ENCODE peak calls at places on chromosomes 1 and 21, in ten cellular contexts. One of them, this sample, is unnamed.

GRCh38 chr1:111909010-111909409 is 80.5 kb downstream of the KCND3 start:
- DNase-seq in OCI-LY7: no peak
- DNase-seq in dorsolateral prefrontal cortex: no peak
- DNase-seq in HAP-1: no peak
- DNase-seq in AG04449: no peak
- DNase-seq in mesendoderm: peak; percentile 91
- DNase-seq in suprapubic skin: no peak
- DNase-seq in GM23248: no peak
- DNase-seq in sigmoid colon: peak; percentile 13
- DNase-seq in A549: no peak
- DNase-seq in this sample: no peak

GRCh38 chr1:40300651-40301050 is 16.4 kb downstream of the COL9A2 start:
- DNase-seq in sigmoid colon: no peak
- DNase-seq in GM23248: no peak
- DNase-seq in HAP-1: no peak
- DNase-seq in A549: no peak
- DNase-seq in OCI-LY7: no peak
- DNase-seq in AG04449: no peak
- DNase-seq in mesendoderm: no peak
- DNase-seq in suprapubic skin: no peak
- DNase-seq in dorsolateral prefrontal cortex: no peak
- DNase-seq in this sample: no peak

GRCh38 chr21:38800924-38801744 is 4.6 kb upstream of the ETS2 start:
- DNase-seq in OCI-LY7: no peak
- DNase-seq in GM23248: no peak
- DNase-seq in AG04449: no peak
- DNase-seq in sigmoid colon: no peak
- DNase-seq in dorsolateral prefrontal cortex: no peak
- DNase-seq in A549: peak; percentile 76
- DNase-seq in suprapubic skin: no peak
- DNase-seq in mesendoderm: no peak
- DNase-seq in HAP-1: no peak
- DNase-seq in this sample: no peak

GRCh38 chr1:32353886-32354570 is 8.3 kb downstream of the FAM229A start:
- DNase-seq in sigmoid colon: peak; percentile 84
- DNase-seq in OCI-LY7: no peak
- DNase-seq in GM23248: peak; percentile 79
- DNase-seq in suprapubic skin: no peak
- DNase-seq in mesendoderm: peak; percentile 26
- DNase-seq in A549: no peak
- DNase-seq in dorsolateral prefrontal cortex: no peak
- DNase-seq in HAP-1: no peak
- DNase-seq in AG04449: peak; percentile 14
- DNase-seq in this sample: peak; percentile 88

GRCh38 chr1:236016782-236017400 is 48.0 kb downstream of the NID1 start:
- DNase-seq in HAP-1: no peak
- DNase-seq in dorsolateral prefrontal cortex: no peak
- DNase-seq in suprapubic skin: no peak
- DNase-seq in AG04449: no peak
- DNase-seq in GM23248: peak; percentile 67
- DNase-seq in OCI-LY7: no peak
- DNase-seq in A549: peak; percentile 14
- DNase-seq in mesendoderm: no peak
- DNase-seq in sigmoid colon: peak; percentile 50
- DNase-seq in this sample: no peak

GRCh38 chr1:86500731-86501130 is 32.0 kb downstream of the CLCA1 start:
- DNase-seq in OCI-LY7: no peak
- DNase-seq in HAP-1: no peak
- DNase-seq in mesendoderm: no peak
- DNase-seq in sigmoid colon: no peak
- DNase-seq in GM23248: peak; percentile 26
- DNase-seq in A549: no peak
- DNase-seq in AG04449: no peak
- DNase-seq in suprapubic skin: no peak
- DNase-seq in dorsolateral prefrontal cortex: no peak
- DNase-seq in this sample: no peak

GRCh38 chr1:11207898-11208611 is 18.9 kb downstream of the ANGPTL7 start:
- DNase-seq in dorsolateral prefrontal cortex: no peak
- DNase-seq in sigmoid colon: peak; percentile 82
- DNase-seq in A549: no peak
- DNase-seq in HAP-1: no peak
- DNase-seq in AG04449: no peak
- DNase-seq in GM23248: peak; percentile 16
- DNase-seq in OCI-LY7: no peak
- DNase-seq in mesendoderm: no peak
- DNase-seq in suprapubic skin: no peak
- DNase-seq in this sample: no peak

GRCh38 chr1:159867322-159868064 is 5.0 kb upstream of the VSIG8 start:
- DNase-seq in dorsolateral prefrontal cortex: no peak
- DNase-seq in A549: no peak
- DNase-seq in GM23248: peak; percentile 22
- DNase-seq in suprapubic skin: no peak
- DNase-seq in sigmoid colon: no peak
- DNase-seq in HAP-1: no peak
- DNase-seq in OCI-LY7: no peak
- DNase-seq in AG04449: no peak
- DNase-seq in mesendoderm: peak; percentile 59
- DNase-seq in this sample: peak; percentile 88

GRCh38 chr1:22176258-22176657 is 33.4 kb upstream of the WNT4 start:
- DNase-seq in suprapubic skin: no peak
- DNase-seq in AG04449: no peak
- DNase-seq in HAP-1: no peak
- DNase-seq in OCI-LY7: peak; percentile 7
- DNase-seq in GM23248: no peak
- DNase-seq in A549: no peak
- DNase-seq in mesendoderm: no peak
- DNase-seq in dorsolateral prefrontal cortex: no peak
- DNase-seq in sigmoid colon: no peak
- DNase-seq in this sample: no peak

GRCh38 chr1:98045211-98046030 is 124.6 kb upstream of the DPYD start:
- DNase-seq in sigmoid colon: no peak
- DNase-seq in AG04449: no peak
- DNase-seq in dorsolateral prefrontal cortex: no peak
- DNase-seq in OCI-LY7: no peak
- DNase-seq in GM23248: peak; percentile 81
- DNase-seq in mesendoderm: peak; percentile 51
- DNase-seq in suprapubic skin: peak; percentile 40
- DNase-seq in HAP-1: no peak
- DNase-seq in A549: peak; percentile 81
- DNase-seq in this sample: peak; percentile 53

GRCh38 chr1:46725736-46726108 is 6.8 kb upstream of the EFCAB14 start:
- DNase-seq in OCI-LY7: no peak
- DNase-seq in AG04449: no peak
- DNase-seq in sigmoid colon: no peak
- DNase-seq in dorsolateral prefrontal cortex: no peak
- DNase-seq in A549: no peak
- DNase-seq in mesendoderm: no peak
- DNase-seq in suprapubic skin: no peak
- DNase-seq in HAP-1: no peak
- DNase-seq in GM23248: no peak
- DNase-seq in this sample: no peak

GRCh38 chr1:186738896-186739295 is 58.7 kb upstream of the PTGS2 start:
- DNase-seq in HAP-1: no peak
- DNase-seq in dorsolateral prefrontal cortex: no peak
- DNase-seq in A549: no peak
- DNase-seq in GM23248: no peak
- DNase-seq in suprapubic skin: no peak
- DNase-seq in sigmoid colon: no peak
- DNase-seq in mesendoderm: no peak
- DNase-seq in AG04449: no peak
- DNase-seq in OCI-LY7: no peak
- DNase-seq in this sample: no peak

GRCh38 chr1:101236546-101237228 is at the start of gene S1PR1:
- DNase-seq in GM23248: peak; percentile 81
- DNase-seq in HAP-1: peak; percentile 73
- DNase-seq in AG04449: no peak
- DNase-seq in dorsolateral prefrontal cortex: no peak
- DNase-seq in mesendoderm: peak; percentile 70
- DNase-seq in A549: no peak
- DNase-seq in suprapubic skin: peak; percentile 80
- DNase-seq in sigmoid colon: peak; percentile 81
- DNase-seq in OCI-LY7: no peak
- DNase-seq in this sample: peak; percentile 93

GRCh38 chr1:204702552-204703270 is 17.2 kb upstream of the LRRN2 start:
- DNase-seq in OCI-LY7: no peak
- DNase-seq in GM23248: no peak
- DNase-seq in suprapubic skin: no peak
- DNase-seq in dorsolateral prefrontal cortex: peak; percentile 61
- DNase-seq in mesendoderm: no peak
- DNase-seq in A549: no peak
- DNase-seq in AG04449: no peak
- DNase-seq in HAP-1: no peak
- DNase-seq in sigmoid colon: no peak
- DNase-seq in this sample: no peak

GRCh38 chr1:11568687-11569086 is 85.5 kb downstream of the FBXO2 start:
- DNase-seq in suprapubic skin: no peak
- DNase-seq in HAP-1: no peak
- DNase-seq in GM23248: no peak
- DNase-seq in sigmoid colon: no peak
- DNase-seq in mesendoderm: no peak
- DNase-seq in dorsolateral prefrontal cortex: no peak
- DNase-seq in AG04449: no peak
- DNase-seq in OCI-LY7: no peak
- DNase-seq in A549: no peak
- DNase-seq in this sample: no peak

GRCh38 chr1:84877592-84877991 is 15.4 kb downstream of the LPAR3 start:
- DNase-seq in suprapubic skin: no peak
- DNase-seq in dorsolateral prefrontal cortex: no peak
- DNase-seq in HAP-1: no peak
- DNase-seq in OCI-LY7: no peak
- DNase-seq in mesendoderm: no peak
- DNase-seq in AG04449: peak; percentile 33
- DNase-seq in sigmoid colon: no peak
- DNase-seq in A549: no peak
- DNase-seq in GM23248: peak; percentile 57
- DNase-seq in this sample: no peak
- H3K4me3 ChIP-seq in suprapubic skin: no peak overlapping the region
- H3K4me3 ChIP-seq in dorsolateral prefrontal cortex: no peak overlapping the region
- H3K4me3 ChIP-seq in HAP-1: no peak overlapping the region
- H3K4me3 ChIP-seq in OCI-LY7: no peak overlapping the region
- H3K4me3 ChIP-seq in mesendoderm: no peak overlapping the region
- H3K4me3 ChIP-seq in AG04449: no peak overlapping the region
- H3K4me3 ChIP-seq in sigmoid colon: no peak overlapping the region
- H3K4me3 ChIP-seq in A549: no peak overlapping the region
- H3K4me3 ChIP-seq in GM23248: no peak overlapping the region
- H3K4me3 ChIP-seq in this sample: no peak overlapping the region

DNA sequence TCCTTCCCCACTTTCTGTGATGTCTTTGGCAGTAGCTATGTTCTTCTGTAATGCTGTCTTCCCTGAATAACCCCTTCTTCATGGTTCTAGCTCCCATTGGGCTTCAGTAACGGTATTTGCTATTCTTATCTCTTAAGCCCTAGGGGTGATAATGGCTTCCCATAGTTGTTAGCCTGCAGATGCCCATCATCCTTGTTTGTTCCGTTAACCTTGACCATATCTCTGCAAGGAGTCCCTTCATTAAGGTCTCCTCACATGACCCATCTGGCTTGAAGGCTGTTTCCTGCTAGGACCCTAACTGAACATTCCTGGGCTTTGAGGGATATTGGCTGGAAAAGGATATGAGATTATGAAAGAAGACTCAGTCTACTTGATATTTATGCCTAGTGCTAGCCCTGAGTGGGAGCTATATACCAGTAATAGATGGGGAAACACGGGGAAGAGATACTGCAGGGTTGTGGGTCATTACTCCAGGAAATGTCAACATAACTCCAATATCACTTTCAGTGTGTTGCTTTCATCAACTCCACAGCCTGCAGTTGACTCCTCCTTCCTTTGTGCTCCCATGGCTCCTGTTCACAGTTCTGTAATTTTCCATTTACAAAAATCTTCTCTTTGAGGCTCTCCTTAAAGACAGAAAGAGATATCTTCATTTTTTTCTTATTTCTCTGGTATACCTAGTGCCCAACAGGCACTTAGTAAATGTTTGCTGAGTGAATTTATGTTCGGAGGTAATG is 2.5 kb downstream of the MR1 start:
- DNase-seq in suprapubic skin: no peak
- DNase-seq in dorsolateral prefrontal cortex: no peak
- DNase-seq in AG04449: no peak
- DNase-seq in GM23248: no peak
- DNase-seq in OCI-LY7: no peak
- DNase-seq in HAP-1: no peak
- DNase-seq in sigmoid colon: no peak
- DNase-seq in mesendoderm: peak; percentile 83
- DNase-seq in A549: no peak
- DNase-seq in this sample: no peak
- H3K4me3 ChIP-seq in suprapubic skin: no peak overlapping the region
- H3K4me3 ChIP-seq in dorsolateral prefrontal cortex: no peak overlapping the region
- H3K4me3 ChIP-seq in AG04449: no peak overlapping the region
- H3K4me3 ChIP-seq in GM23248: no peak overlapping the region
- H3K4me3 ChIP-seq in OCI-LY7: no peak overlapping the region
- H3K4me3 ChIP-seq in HAP-1: no peak overlapping the region
- H3K4me3 ChIP-seq in sigmoid colon: no peak overlapping the region
- H3K4me3 ChIP-seq in mesendoderm: no peak overlapping the region
- H3K4me3 ChIP-seq in A549: no peak overlapping the region
- H3K4me3 ChIP-seq in this sample: no peak overlapping the region

DNA sequence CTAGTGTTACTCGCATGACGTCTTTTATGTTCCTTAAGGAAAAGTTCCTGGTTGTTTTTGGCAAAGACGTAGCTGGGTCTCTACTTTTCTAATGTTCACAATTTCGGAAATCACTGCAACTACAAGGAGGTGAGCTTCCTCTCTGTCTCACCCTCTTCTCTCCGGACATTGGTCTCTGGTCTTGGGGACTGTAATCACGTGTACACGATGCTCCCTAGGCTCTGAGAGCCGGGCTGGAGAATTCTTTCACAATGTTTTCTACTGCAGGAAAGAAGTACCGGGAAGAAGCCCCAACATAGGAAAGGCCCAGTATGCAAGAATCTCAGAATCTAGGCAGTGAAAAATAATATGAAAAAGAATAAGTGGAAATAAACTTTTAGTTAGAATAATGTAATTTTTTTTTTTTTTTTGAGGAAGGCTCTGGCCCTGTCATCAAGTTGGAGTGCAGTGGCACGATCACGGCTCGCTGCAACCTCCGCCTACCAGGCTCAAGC is 13.5 kb upstream of the HJV start:
- DNase-seq in mesendoderm: peak; percentile 71
- DNase-seq in dorsolateral prefrontal cortex: no peak
- DNase-seq in AG04449: no peak
- DNase-seq in suprapubic skin: no peak
- DNase-seq in OCI-LY7: peak; percentile 46
- DNase-seq in GM23248: peak; percentile 59
- DNase-seq in sigmoid colon: no peak
- DNase-seq in A549: peak; percentile 80
- DNase-seq in HAP-1: peak; percentile 28
- DNase-seq in this sample: no peak
- H3K4me3 ChIP-seq in mesendoderm: no peak overlapping the region
- H3K4me3 ChIP-seq in dorsolateral prefrontal cortex: peak overlapping the region; percentile 84
- H3K4me3 ChIP-seq in AG04449: peak overlapping the region; percentile 41
- H3K4me3 ChIP-seq in suprapubic skin: peak overlapping the region; percentile 67
- H3K4me3 ChIP-seq in OCI-LY7: peak overlapping the region; percentile 58
- H3K4me3 ChIP-seq in GM23248: peak overlapping the region; percentile 58
- H3K4me3 ChIP-seq in sigmoid colon: no peak overlapping the region
- H3K4me3 ChIP-seq in A549: peak overlapping the region; percentile 30
- H3K4me3 ChIP-seq in HAP-1: peak overlapping the region; percentile 55
- H3K4me3 ChIP-seq in this sample: peak overlapping the region; percentile 87

DNA sequence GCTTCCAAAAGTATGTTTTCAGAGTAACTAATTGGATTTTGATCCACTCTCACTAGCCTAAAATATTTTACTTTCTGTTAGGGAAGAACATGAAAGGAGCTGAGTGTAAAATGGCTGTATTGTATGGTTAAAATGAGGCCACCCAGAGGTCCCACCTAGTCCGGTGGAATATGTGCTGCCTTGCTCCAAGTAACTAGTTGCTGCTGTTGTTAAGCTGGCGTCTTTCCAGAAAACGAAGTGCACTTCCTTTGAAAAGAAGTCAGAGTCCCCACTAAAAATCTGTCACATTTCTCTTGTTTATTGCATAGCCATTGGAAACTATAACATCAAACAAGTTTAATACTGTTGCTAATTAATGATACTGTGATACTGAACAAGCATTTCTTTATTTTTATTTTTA is 3.2 kb downstream of the SLC25A33 start:
- DNase-seq in AG04449: no peak
- DNase-seq in sigmoid colon: peak; percentile 76
- DNase-seq in dorsolateral prefrontal cortex: no peak
- DNase-seq in OCI-LY7: no peak
- DNase-seq in A549: no peak
- DNase-seq in mesendoderm: no peak
- DNase-seq in GM23248: peak; percentile 46
- DNase-seq in suprapubic skin: no peak
- DNase-seq in HAP-1: peak; percentile 20
- DNase-seq in this sample: no peak
- H3K4me3 ChIP-seq in AG04449: no peak overlapping the region
- H3K4me3 ChIP-seq in sigmoid colon: no peak overlapping the region
- H3K4me3 ChIP-seq in dorsolateral prefrontal cortex: peak overlapping the region; percentile 15
- H3K4me3 ChIP-seq in OCI-LY7: no peak overlapping the region
- H3K4me3 ChIP-seq in A549: no peak overlapping the region
- H3K4me3 ChIP-seq in mesendoderm: no peak overlapping the region
- H3K4me3 ChIP-seq in GM23248: no peak overlapping the region
- H3K4me3 ChIP-seq in suprapubic skin: no peak overlapping the region
- H3K4me3 ChIP-seq in HAP-1: no peak overlapping the region
- H3K4me3 ChIP-seq in this sample: no peak overlapping the region